ENCODE peak calls at places on chromosomes 3 and 15, in five cellular contexts. G is WTC11, K is K562, W is HepG2, Y is GM12878. C is an unnamed sample.

GRCh38 chr15:90232941-90233700 is 620 bp downstream of the CIB1 start:
- DNase-seq in G (peak), K (peak), W (peak), Y (no peak), C (peak)

GRCh38 chr15:87080547-87080946 is 1000.9 kb downstream of the AGBL1 start:
- DNase-seq in G (no peak), K (no peak), W (no peak), Y (no peak), C (no peak)

GRCh38 chr3:177519588-177519987 is 322.3 kb upstream of the TBL1XR1 start:
- DNase-seq in G (no peak), K (no peak), W (no peak), Y (no peak), C (no peak)

GRCh38 chr15:78362716-78363426 is 22.7 kb downstream of the CRABP1 start:
- DNase-seq in G (no peak), K (no peak), W (no peak), Y (no peak), C (no peak)

GRCh38 chr3:131711114-131711786 is 208.5 kb upstream of the MRPL3 start:
- DNase-seq in G (no peak), K (no peak), W (no peak), Y (no peak), C (no peak)

GRCh38 chr15:42035362-42035761 is 14.5 kb upstream of the PLA2G4E start:
- DNase-seq in G (no peak), K (no peak), W (no peak), Y (peak), C (no peak)

GRCh38 chr3:47782538-47783308 is 1.0 kb upstream of the SMARCC1 start:
- DNase-seq in G (no peak), K (no peak), W (no peak), Y (no peak), C (no peak)

GRCh38 chr3:195260286-195260905 is 10.6 kb downstream of the XXYLT1 start:
- DNase-seq in G (peak), K (no peak), W (no peak), Y (no peak), C (no peak)

GRCh38 chr3:146536681-146537080 is 7.7 kb downstream of the PLSCR1 start:
- DNase-seq in G (no peak), K (no peak), W (no peak), Y (no peak), C (no peak)

GRCh38 chr3:149270180-149270579 is 48.6 kb upstream of the CP start:
- DNase-seq in G (no peak), K (no peak), W (no peak), Y (no peak), C (no peak)

GRCh38 chr15:101198820-101199219 is 53.0 kb downstream of the CHSY1 start:
- DNase-seq in G (no peak), K (no peak), W (no peak), Y (no peak), C (no peak)

GRCh38 chr3:125437631-125438435 is 62.7 kb upstream of the ZNF148 start:
- DNase-seq in G (peak), K (peak), W (peak), Y (no peak), C (peak)

GRCh38 chr3:123048480-123049237 is 18.2 kb upstream of the PDIA5 start:
- DNase-seq in G (no peak), K (no peak), W (no peak), Y (no peak), C (no peak)
- TF ChIP-seq ATF2 in G (no peak), K (no peak), W (no peak), Y (no peak), C (no peak)

DNA sequence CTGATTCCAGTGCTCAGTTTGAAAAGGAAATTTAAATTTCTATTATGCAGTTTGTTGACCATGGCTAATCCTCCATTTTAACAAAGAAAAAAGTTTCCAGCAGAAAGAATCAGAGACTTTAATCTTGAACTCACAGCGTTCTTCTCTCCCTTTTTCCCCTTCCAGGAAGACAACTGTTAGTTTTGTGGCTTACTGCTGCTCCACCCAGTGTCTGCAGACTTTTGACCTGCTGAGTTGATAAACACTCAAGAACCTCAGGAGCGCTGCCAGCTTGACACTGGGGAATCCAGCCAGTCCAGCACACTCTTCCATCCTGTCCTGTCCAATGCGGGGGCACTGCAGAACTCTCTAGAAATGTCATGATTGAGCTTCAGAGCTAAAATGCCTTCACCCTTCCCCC is 134.6 kb downstream of the LRRC28 start:
- DNase-seq in G (no peak), K (peak), W (peak), Y (no peak), C (no peak)
- TF ChIP-seq ATF2 in G (no peak), K (no peak), W (no peak), Y (no peak), C (no peak)

GRCh38 chr15:38080651-38081271 is 146.3 kb downstream of the TMCO5A start:
- DNase-seq in G (no peak), K (no peak), W (no peak), Y (no peak), C (no peak)

GRCh38 chr15:38085931-38086562 is 151.6 kb downstream of the TMCO5A start:
- DNase-seq in G (no peak), K (no peak), W (no peak), Y (peak), C (no peak)

GRCh38 chr15:38085104-38085503 is 150.7 kb downstream of the TMCO5A start:
- DNase-seq in G (no peak), K (no peak), W (no peak), Y (peak), C (no peak)

GRCh38 chr15:38088971-38089370 is 154.5 kb downstream of the TMCO5A start:
- DNase-seq in G (no peak), K (no peak), W (no peak), Y (no peak), C (no peak)

GRCh38 chr15:38084289-38084688 is 149.8 kb downstream of the TMCO5A start:
- DNase-seq in G (no peak), K (no peak), W (no peak), Y (peak), C (no peak)
- TF ChIP-seq ATF2 in G (no peak), K (no peak), W (no peak), Y (peak), C (no peak)

GRCh38 chr3:127699946-127700300 is 27.2 kb downstream of the ABTB1 start:
- DNase-seq in G (no peak), K (no peak), W (no peak), Y (no peak), C (no peak)

GRCh38 chr3:127701281-127701792 is 28.6 kb downstream of the ABTB1 start:
- DNase-seq in G (no peak), K (peak), W (no peak), Y (no peak), C (no peak)

GRCh38 chr3:127699098-127699945 is 26.6 kb downstream of the ABTB1 start:
- DNase-seq in G (no peak), K (no peak), W (no peak), Y (no peak), C (no peak)

GRCh38 chr3:127700406-127700805 is 27.7 kb downstream of the ABTB1 start:
- DNase-seq in G (no peak), K (no peak), W (no peak), Y (no peak), C (no peak)

DNA sequence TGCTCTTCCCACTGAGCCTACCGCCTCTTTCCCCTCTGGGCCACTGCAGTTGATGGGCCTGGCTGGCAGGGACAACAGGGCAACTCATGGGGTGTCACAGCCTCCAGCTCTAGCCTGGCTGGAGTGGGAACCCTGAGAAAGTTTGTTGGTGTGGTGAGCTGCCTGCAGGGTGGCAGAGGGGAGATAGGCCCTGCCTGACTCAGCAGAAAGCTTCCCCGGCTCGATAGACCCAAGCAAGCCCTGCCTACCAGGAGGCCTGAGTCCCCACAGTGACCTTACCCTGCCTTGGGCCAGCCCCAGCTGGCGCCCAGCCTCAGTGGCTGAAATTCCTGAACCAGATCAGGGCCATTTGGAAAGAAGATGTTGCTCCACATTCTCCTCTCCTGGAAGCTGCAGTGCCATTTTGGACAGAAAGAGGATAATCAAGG is 29.4 kb downstream of the ABTB1 start:
- DNase-seq in G (no peak), K (peak), W (no peak), Y (no peak), C (no peak)
- TF ChIP-seq ATF2 in G (no peak), K (no peak), W (no peak), Y (no peak), C (no peak)